ENCODE peak calls at places on chromosomes 3 and 15, in ten cellular contexts. H, L, X, F, U, W, B, I, Z and P are unnamed samples.

GRCh38 chr3:46670000-46670890 is 23.2 kb downstream of the ALS2CL start:
- DNase-seq in I (peak), L (no peak), F (peak), X (peak), H (no peak), Z (no peak), B (no peak), U (no peak), W (no peak), P (no peak)

GRCh38 chr3:161038725-161039124 is 66.4 kb downstream of the B3GALNT1 start:
- DNase-seq in B (no peak), W (no peak), U (no peak), I (no peak), L (no peak), F (no peak), X (no peak), H (no peak), Z (no peak), P (no peak)

GRCh38 chr3:158152186-158152585 is 42.3 kb downstream of the RSRC1 start:
- DNase-seq in U (no peak), I (no peak), H (no peak), F (no peak), X (no peak), W (peak), B (no peak), Z (no peak), L (peak), P (no peak)

GRCh38 chr15:62572797-62573196 is 407.7 kb upstream of the C2CD4B start:
- DNase-seq in Z (no peak), W (no peak), H (no peak), B (no peak), F (no peak), I (no peak), U (no peak), X (no peak), L (no peak), P (no peak)

GRCh38 chr15:101579766-101580165 is 72.4 kb downstream of the TM2D3 start:
- DNase-seq in Z (peak), L (no peak), F (no peak), U (no peak), B (no peak), X (no peak), W (peak), H (no peak), I (no peak), P (peak)

GRCh38 chr3:15782429-15782828 is 15.3 kb downstream of the ANKRD28 start:
- DNase-seq in Z (no peak), B (no peak), F (no peak), I (no peak), X (no peak), U (no peak), H (no peak), W (no peak), L (no peak), P (no peak)

GRCh38 chr3:50327943-50328691 is at the start of gene TUSC2:
- DNase-seq in U (peak), I (peak), B (peak), X (peak), Z (peak), H (peak), W (peak), L (peak), F (peak), P (peak)

GRCh38 chr15:95450413-95450812 is 880.1 kb upstream of the NR2F2 start:
- DNase-seq in I (no peak), U (no peak), F (no peak), X (no peak), B (no peak), H (no peak), L (no peak), Z (no peak), W (no peak), P (no peak)

GRCh38 chr3:46936733-46937250 is 39.8 kb downstream of the CCDC12 start:
- DNase-seq in B (no peak), F (no peak), I (no peak), H (no peak), W (peak), X (no peak), L (no peak), Z (no peak), U (no peak), P (no peak)

GRCh38 chr15:39587910-39588530 is 7.1 kb downstream of the THBS1 start:
- DNase-seq in I (no peak), F (no peak), Z (no peak), U (no peak), H (peak), B (no peak), X (no peak), W (peak), L (peak), P (peak)

GRCh38 chr3:64687381-64687780 is 419 bp downstream of the ADAMTS9 start:
- DNase-seq in L (no peak), Z (no peak), F (no peak), H (no peak), U (no peak), B (no peak), I (no peak), X (no peak), W (no peak), P (no peak)

GRCh38 chr3:29281265-29282228 is 676 bp downstream of the RBMS3 start:
- DNase-seq in L (peak), W (peak), H (no peak), Z (no peak), I (no peak), F (no peak), X (peak), B (no peak), U (no peak), P (no peak)

GRCh38 chr3:99825239-99825638 is 7.6 kb downstream of the CMSS1 start:
- DNase-seq in H (peak), Z (peak), L (no peak), I (no peak), X (no peak), F (no peak), B (no peak), W (peak), U (no peak), P (no peak)

GRCh38 chr3:124600765-124601164 is 129.5 kb upstream of the UMPS start:
- DNase-seq in W (peak), H (no peak), B (no peak), Z (no peak), I (no peak), F (no peak), U (no peak), X (no peak), L (no peak), P (no peak)

GRCh38 chr3:134008630-134009156 is 21.0 kb downstream of the SLCO2A1 start:
- DNase-seq in F (no peak), I (no peak), B (no peak), Z (peak), X (no peak), H (peak), U (peak), L (peak), W (peak), P (peak)

GRCh38 chr3:52314495-52314894 is 1.6 kb upstream of the DNAH1 start:
- DNase-seq in I (no peak), H (no peak), X (no peak), Z (no peak), W (peak), B (no peak), L (peak), U (no peak), F (no peak), P (no peak)

GRCh38 chr3:106124818-106125217 is 256.0 kb upstream of the CBLB start:
- DNase-seq in L (no peak), Z (no peak), I (no peak), W (no peak), X (no peak), F (no peak), U (no peak), B (no peak), H (no peak), P (no peak)

GRCh38 chr3:46666471-46666845 is 27.0 kb downstream of the ALS2CL start:
- DNase-seq in H (no peak), X (no peak), W (no peak), B (no peak), Z (no peak), I (peak), U (no peak), L (no peak), F (peak), P (no peak)

GRCh38 chr3:46491089-46492070 is 6.4 kb upstream of the RTP3 start:
- DNase-seq in H (no peak), Z (no peak), L (no peak), B (no peak), U (no peak), F (peak), W (no peak), I (no peak), X (no peak), P (no peak)

GRCh38 chr3:150078983-150079739 is 108.5 kb upstream of the PFN2 start:
- DNase-seq in B (no peak), X (no peak), W (peak), Z (no peak), U (peak), H (peak), F (no peak), I (no peak), L (peak), P (peak)

GRCh38 chr3:8239718-8240698 is 261.6 kb upstream of the LMCD1 start:
- DNase-seq in B (no peak), X (no peak), F (no peak), U (peak), L (peak), H (no peak), I (no peak), Z (no peak), W (peak), P (peak)

GRCh38 chr3:72345237-72345878 is 502.9 kb downstream of the SHQ1 start:
- DNase-seq in Z (no peak), U (no peak), L (no peak), F (no peak), X (no peak), I (no peak), B (no peak), H (peak), W (peak), P (no peak)

GRCh38 chr15:98682992-98683701 is 34.8 kb downstream of the IGF1R start:
- DNase-seq in B (no peak), W (peak), I (no peak), H (no peak), F (no peak), L (peak), Z (no peak), U (no peak), X (no peak), P (no peak)

GRCh38 chr15:27850961-27851636 is 248.0 kb downstream of the OCA2 start:
- DNase-seq in L (no peak), U (no peak), Z (no peak), X (no peak), H (no peak), B (no peak), F (peak), I (no peak), W (no peak), P (no peak)

GRCh38 chr15:70539912-70540520 is 223.3 kb downstream of the UACA start:
- DNase-seq in Z (no peak), B (no peak), I (no peak), W (no peak), H (no peak), X (no peak), F (no peak), L (no peak), U (no peak), P (no peak)

GRCh38 chr15:81885135-81885534 is 160.7 kb downstream of the MEX3B start:
- DNase-seq in U (no peak), B (no peak), I (no peak), F (no peak), X (no peak), W (no peak), L (no peak), Z (no peak), H (no peak), P (no peak)

GRCh38 chr3:53773586-53774368 is 72.4 kb downstream of the CHDH start:
- DNase-seq in F (no peak), X (peak), I (no peak), H (peak), U (peak), B (no peak), W (peak), Z (no peak), L (peak), P (peak)

GRCh38 chr15:69595009-69595825 is 142.6 kb downstream of the RPLP1 start:
- DNase-seq in X (no peak), B (no peak), I (peak), H (no peak), Z (peak), U (no peak), W (no peak), F (peak), L (no peak), P (no peak)

GRCh38 chr3:185739264-185739701 is 85.6 kb downstream of the IGF2BP2 start:
- DNase-seq in U (no peak), L (no peak), F (no peak), B (no peak), W (no peak), Z (no peak), X (no peak), I (no peak), H (no peak), P (no peak)

DNA sequence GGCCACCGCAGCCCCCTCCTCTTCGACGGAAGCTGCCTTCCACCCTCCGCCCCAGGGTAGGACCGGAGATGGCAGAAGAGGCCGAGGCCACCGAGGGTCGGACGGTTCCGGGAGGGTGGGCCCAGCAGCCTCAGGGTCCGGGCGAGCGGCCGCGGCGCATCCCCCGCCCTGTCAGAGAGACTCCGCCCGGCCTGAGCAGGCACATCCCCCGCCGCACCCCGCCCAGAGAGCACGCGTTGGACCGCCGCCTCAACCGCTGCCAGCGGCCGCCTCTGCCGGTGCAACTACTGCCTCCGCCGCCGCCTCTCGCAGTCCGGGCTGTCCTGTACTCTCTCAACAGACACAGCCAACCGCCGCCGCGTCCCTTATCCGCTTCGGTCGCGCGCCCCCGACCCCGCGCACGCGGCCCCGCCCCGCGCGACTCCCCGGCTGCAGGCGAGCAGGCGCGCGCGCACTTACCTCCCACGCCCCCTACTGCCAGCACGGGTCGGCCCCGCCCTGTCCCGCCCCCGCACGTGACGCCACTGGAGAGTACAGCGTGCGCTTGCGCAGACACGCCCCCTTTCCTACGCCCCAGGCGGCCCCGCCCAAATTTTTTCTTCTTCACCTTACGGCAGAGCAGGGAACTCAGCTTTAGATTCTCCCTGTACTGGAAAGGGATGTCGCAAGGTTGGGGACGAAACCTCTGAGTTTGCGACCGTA is at the start of gene MYO9A:
- DNase-seq in F (peak), H (peak), U (peak), X (peak), L (peak), B (peak), W (peak), I (peak), Z (peak), P (peak)
- TF ChIP-seq CTCF in F (no peak), H (no peak), U (no peak), X (peak), L (no peak), B (peak), W (no peak), I (no peak), Z (no peak), P (no peak)

GRCh38 chr3:24496529-24497482 is 2.2 kb upstream of the THRB start:
- DNase-seq in B (no peak), W (peak), X (peak), F (peak), U (peak), I (peak), L (peak), H (peak), Z (no peak), P (peak)

GRCh38 chr3:24494616-24495333 is at the start of gene THRB:
- DNase-seq in X (peak), W (peak), I (peak), B (no peak), Z (peak), U (no peak), F (peak), L (peak), H (no peak), P (no peak)

GRCh38 chr3:24492971-24493551 is 1.6 kb downstream of the THRB start:
- DNase-seq in B (no peak), I (no peak), X (no peak), U (no peak), F (no peak), W (no peak), L (no peak), Z (peak), H (no peak), P (no peak)

GRCh38 chr3:24493951-24494615 is 567 bp downstream of the THRB start:
- DNase-seq in U (no peak), L (peak), W (peak), H (no peak), X (peak), B (no peak), Z (peak), I (peak), F (peak), P (no peak)

DNA sequence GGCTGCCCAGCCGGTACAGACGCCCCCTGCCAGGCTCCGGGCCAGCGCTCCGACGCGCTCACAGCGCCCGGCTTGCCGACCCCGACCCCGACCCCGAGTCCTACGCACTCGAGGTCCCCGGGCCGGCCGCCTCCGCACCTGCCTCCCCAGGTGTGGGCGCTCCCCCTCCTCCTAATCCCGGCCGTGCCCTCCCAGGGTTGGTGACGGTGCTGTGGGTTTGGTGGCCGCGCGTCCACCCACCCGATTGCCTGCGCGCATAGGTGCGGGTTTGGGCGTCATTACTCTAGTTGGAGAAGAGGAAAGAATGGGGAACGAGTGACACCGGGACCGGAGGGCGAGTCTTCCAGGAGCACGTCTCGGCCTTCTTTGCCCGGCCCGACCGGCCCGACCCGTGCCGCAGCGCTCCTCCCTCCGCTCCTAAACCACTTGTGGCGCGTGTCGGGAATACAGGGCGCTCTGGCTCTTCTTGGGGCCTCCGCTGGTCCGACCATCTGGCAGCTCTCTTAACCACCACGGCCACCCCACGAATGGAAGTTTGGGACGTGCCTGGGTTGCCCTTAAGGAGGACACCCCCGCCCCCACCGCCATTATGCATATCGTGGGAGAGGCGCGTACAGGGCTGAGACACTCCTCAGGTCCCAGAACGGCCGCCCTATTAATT is 814 bp upstream of the THRB start:
- DNase-seq in B (no peak), W (no peak), Z (peak), U (no peak), X (peak), I (peak), H (no peak), L (no peak), F (peak), P (no peak)
- H3K4me3 ChIP-seq in B (peak), W (peak), Z (peak), U (peak), X (peak), I (peak), H (peak), L (peak), F (peak), P (peak)

GRCh38 chr3:190120161-190121060 is at the start of gene P3H2:
- DNase-seq in L (peak), H (no peak), F (peak), W (peak), U (peak), Z (peak), I (peak), B (peak), X (peak), P (no peak)
- TF ChIP-seq CTCF in L (peak), H (peak), F (peak), W (peak), U (no peak), Z (peak), I (peak), B (no peak), X (peak), P (peak)

GRCh38 chr3:44280631-44281030 is 38.9 kb downstream of the TOPAZ1 start:
- DNase-seq in Z (no peak), H (no peak), X (no peak), F (no peak), I (no peak), W (no peak), L (no peak), B (peak), U (no peak), P (no peak)

GRCh38 chr3:44284949-44285348 is 43.3 kb downstream of the TOPAZ1 start:
- DNase-seq in W (no peak), Z (no peak), H (no peak), X (no peak), I (no peak), L (no peak), U (no peak), F (no peak), B (no peak), P (no peak)

GRCh38 chr3:44277925-44278324 is 36.2 kb downstream of the TOPAZ1 start:
- DNase-seq in H (no peak), F (no peak), U (no peak), B (no peak), W (no peak), L (no peak), Z (no peak), X (no peak), I (no peak), P (no peak)

DNA sequence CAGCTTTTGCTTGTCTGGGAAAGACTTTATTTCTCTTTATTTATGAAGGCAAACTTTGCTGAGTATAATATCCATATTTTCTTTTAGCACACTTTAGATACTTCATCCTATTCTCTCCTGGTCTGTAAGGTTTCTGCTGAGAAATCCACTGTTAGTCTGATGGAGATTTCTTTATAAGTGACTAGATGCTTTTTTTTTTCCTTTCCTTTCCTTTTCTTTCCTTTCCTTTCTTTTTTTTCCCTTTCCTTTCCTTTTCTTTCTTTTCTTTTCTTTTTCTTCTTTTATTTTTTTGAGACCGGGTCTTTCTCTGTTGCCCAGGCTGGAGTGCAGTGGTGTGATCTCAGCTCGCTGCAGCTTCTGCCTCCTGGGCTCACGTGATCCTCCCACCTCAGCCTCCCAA is 38.4 kb downstream of the TOPAZ1 start:
- DNase-seq in I (no peak), U (no peak), F (no peak), L (no peak), W (no peak), B (no peak), X (no peak), H (no peak), Z (no peak), P (no peak)
- H3K4me3 ChIP-seq in I (no peak), U (no peak), F (no peak), L (no peak), W (no peak), B (no peak), X (no peak), H (no peak), Z (no peak), P (no peak)